ENCODE peak calls at places on chromosomes 11 and 22, in five cellular contexts. Q, K, N, E and L are unnamed samples. For H3K4me1, the result is how much of the 10 kb centered on the place peaks cover.

GRCh38 chr22:37752189-37753061 is 55.3 kb upstream of the GCAT start:
- DNase-seq in K (peak), Q (peak), E (no peak), N (no peak), L (peak)

GRCh38 chr11:133011604-133012003 is 520.7 kb downstream of the OPCML start:
- DNase-seq in Q (no peak), K (no peak), N (no peak), E (no peak), L (no peak)

GRCh38 chr22:29216011-29216872 is 10.5 kb downstream of the EMID1 start:
- DNase-seq in Q (no peak), N (no peak), K (no peak), E (no peak), L (no peak)

GRCh38 chr22:40236131-40236665 is 58.5 kb downstream of the TNRC6B start:
- DNase-seq in K (no peak), Q (no peak), N (no peak), E (no peak), L (no peak)

GRCh38 chr11:17883946-17884345 is 128.9 kb downstream of the SERGEF start:
- DNase-seq in N (no peak), K (no peak), E (no peak), Q (no peak), L (no peak)

GRCh38 chr11:61955416-61956135 is 5.4 kb downstream of the BEST1 start:
- DNase-seq in Q (no peak), K (no peak), E (peak), N (peak), L (no peak)

GRCh38 chr11:57499413-57499982 is 16.0 kb downstream of the SLC43A1 start:
- DNase-seq in N (peak), Q (peak), K (peak), E (peak), L (peak)

GRCh38 chr11:111935331-111936044 is 1.7 kb upstream of the DIXDC1 start:
- DNase-seq in K (peak), E (no peak), N (no peak), Q (no peak), L (peak)

GRCh38 chr11:80371931-80372330 is 931.1 kb upstream of the TENM4 start:
- DNase-seq in Q (no peak), E (no peak), K (no peak), N (no peak), L (no peak)

GRCh38 chr11:11993814-11994213 is 14.6 kb downstream of the DKK3 start:
- DNase-seq in Q (peak), N (no peak), K (no peak), E (no peak), L (peak)

GRCh38 chr11:61509058-61510029 is 795 bp downstream of the LRRC10B start:
- DNase-seq in K (peak), Q (peak), E (peak), N (peak), L (peak)

GRCh38 chr11:47941907-47942558 is 38.3 kb upstream of the PTPRJ start:
- DNase-seq in K (peak), Q (peak), N (no peak), E (no peak), L (no peak)

GRCh38 chr11:61756452-61757212 is 4.2 kb downstream of the MYRF start:
- DNase-seq in Q (peak), K (peak), N (no peak), E (peak), L (peak)

GRCh38 chr11:46520971-46521745 is 72.7 kb downstream of the AMBRA1 start:
- DNase-seq in K (no peak), E (no peak), Q (no peak), N (no peak), L (peak)

GRCh38 chr11:125345706-125346561 is 150.1 kb downstream of the FEZ1 start:
- DNase-seq in K (peak), N (no peak), Q (peak), E (peak), L (peak)

GRCh38 chr11:103448966-103449365 is 339.7 kb downstream of the DYNC2H1 start:
- DNase-seq in E (no peak), Q (no peak), N (no peak), K (no peak), L (no peak)

GRCh38 chr11:63683133-63683991 is 2.1 kb downstream of the RTN3 start:
- DNase-seq in N (no peak), K (no peak), Q (no peak), E (peak), L (peak)

GRCh38 chr22:35587447-35587870 is 29.7 kb downstream of the MB start:
- DNase-seq in K (no peak), Q (no peak), N (no peak), E (no peak), L (no peak)

GRCh38 chr22:23215294-23216204 is 35.2 kb downstream of the BCR start:
- DNase-seq in E (peak), K (no peak), Q (no peak), N (no peak), L (peak)

GRCh38 chr11:2521081-2521480 is 76.3 kb downstream of the KCNQ1 start:
- DNase-seq in Q (no peak), K (no peak), N (no peak), E (no peak), L (no peak)

GRCh38 chr11:114317738-114318137 is 21.5 kb downstream of the NNMT start:
- DNase-seq in N (no peak), Q (peak), E (peak), K (no peak), L (peak)
- TF ChIP-seq MAFK in N (no peak), Q (no peak), E (no peak), K (no peak), L (no peak)

GRCh38 chr11:100860318-100860896 is 173.3 kb downstream of the ARHGAP42 start:
- DNase-seq in K (no peak), E (no peak), Q (no peak), N (no peak), L (no peak)
- H3K4me1 ChIP-seq in K (under half), E (under half), Q (under half), N (under half), L (under half)

GRCh38 chr11:41612415-41612814 is 153.0 kb upstream of the LRRC4C start:
- DNase-seq in N (no peak), E (no peak), Q (no peak), K (no peak), L (no peak)
- TF ChIP-seq MAFK in N (no peak), E (no peak), Q (no peak), K (no peak), L (no peak)

GRCh38 chr11:45042560-45042959 is 91.9 kb upstream of the TP53I11 start:
- DNase-seq in K (no peak), N (no peak), E (no peak), Q (peak), L (no peak)

GRCh38 chr11:45041556-45041955 is 90.9 kb upstream of the TP53I11 start:
- DNase-seq in K (no peak), E (no peak), Q (no peak), N (no peak), L (no peak)

GRCh38 chr11:45048313-45048841 is 97.7 kb upstream of the TP53I11 start:
- DNase-seq in E (no peak), Q (no peak), K (no peak), N (no peak), L (no peak)

GRCh38 chr11:45045692-45046471 is 95.2 kb upstream of the TP53I11 start:
- DNase-seq in K (no peak), E (no peak), Q (peak), N (no peak), L (peak)

DNA sequence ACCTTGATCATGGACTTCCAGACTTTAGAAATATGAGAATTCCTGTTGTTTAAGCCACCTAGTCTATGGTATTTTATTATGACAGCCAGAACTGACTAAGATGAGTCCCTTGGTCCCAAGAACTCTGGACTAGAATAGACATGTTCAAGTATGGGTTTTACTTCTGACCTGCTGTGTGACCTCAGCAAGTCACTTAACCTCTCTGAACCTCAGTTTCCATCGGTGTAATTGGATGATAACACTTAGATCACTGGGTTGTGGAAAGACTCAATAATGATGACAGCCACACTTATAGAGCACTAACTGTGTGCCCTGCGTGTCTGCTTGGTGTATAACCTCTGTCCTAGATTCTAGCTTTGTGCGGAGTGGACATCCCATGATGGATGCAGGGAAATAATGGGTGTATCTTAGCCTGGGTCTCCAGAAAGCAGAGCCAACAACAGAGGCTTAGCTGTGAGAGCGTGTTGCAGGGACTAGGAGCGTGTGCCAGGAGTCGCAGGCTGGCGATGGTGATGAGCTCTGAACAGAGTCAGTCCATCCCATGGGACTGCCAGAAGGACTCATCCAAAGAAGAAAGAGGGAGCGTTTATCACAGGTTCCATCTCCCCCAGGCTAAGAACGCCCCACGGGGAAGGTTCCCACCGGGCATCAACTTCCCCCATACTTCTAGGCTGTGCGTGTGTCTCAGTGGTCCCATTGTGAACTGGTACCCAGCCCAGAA is 93.2 kb upstream of the TP53I11 start:
- DNase-seq in N (no peak), K (no peak), Q (no peak), E (no peak), L (no peak)
- H3K4me1 ChIP-seq in N (under half), K (under half), Q (under half), E (under half), L (under half)

GRCh38 chr11:36104660-36104992 is 160.8 kb downstream of the LDLRAD3 start:
- DNase-seq in E (no peak), K (no peak), Q (no peak), N (no peak), L (no peak)

GRCh38 chr11:36103933-36104530 is 160.2 kb downstream of the LDLRAD3 start:
- DNase-seq in N (no peak), E (no peak), Q (no peak), K (no peak), L (no peak)

GRCh38 chr11:36098976-36099375 is 155.1 kb downstream of the LDLRAD3 start:
- DNase-seq in N (no peak), K (no peak), E (no peak), Q (no peak), L (no peak)

GRCh38 chr11:36102868-36103267 is 159.0 kb downstream of the LDLRAD3 start:
- DNase-seq in E (no peak), N (no peak), Q (no peak), K (no peak), L (no peak)

DNA sequence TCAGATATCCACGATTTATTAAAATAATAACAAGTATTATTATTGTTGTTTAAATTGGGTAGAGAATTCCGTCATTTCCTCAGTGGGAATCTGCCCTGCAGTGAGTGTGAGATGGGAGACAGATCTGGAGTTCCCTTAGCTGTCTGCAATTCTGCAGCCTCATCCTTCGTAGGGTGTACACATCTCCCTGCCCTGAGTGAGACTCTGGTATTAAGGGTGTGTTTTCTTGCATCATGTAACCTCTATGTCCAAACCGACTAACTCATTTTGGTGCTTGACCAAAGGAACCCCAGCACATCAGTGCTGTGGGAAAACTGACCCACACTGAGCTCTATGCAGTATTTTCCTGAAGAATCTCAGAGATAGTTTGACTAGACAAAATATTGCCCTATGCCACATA is 157.6 kb downstream of the LDLRAD3 start:
- DNase-seq in K (no peak), E (no peak), N (no peak), Q (no peak), L (no peak)
- TF ChIP-seq MAFK in K (no peak), E (peak), N (no peak), Q (no peak), L (no peak)

GRCh38 chr11:87315229-87315628 is 277.5 kb downstream of the TMEM135 start:
- DNase-seq in E (no peak), Q (no peak), K (no peak), N (no peak), L (no peak)

GRCh38 chr11:87322570-87322969 is 284.8 kb downstream of the TMEM135 start:
- DNase-seq in E (no peak), Q (no peak), K (no peak), N (no peak), L (no peak)

GRCh38 chr11:87316491-87316890 is 278.8 kb downstream of the TMEM135 start:
- DNase-seq in Q (no peak), E (no peak), N (no peak), K (no peak), L (no peak)

DNA sequence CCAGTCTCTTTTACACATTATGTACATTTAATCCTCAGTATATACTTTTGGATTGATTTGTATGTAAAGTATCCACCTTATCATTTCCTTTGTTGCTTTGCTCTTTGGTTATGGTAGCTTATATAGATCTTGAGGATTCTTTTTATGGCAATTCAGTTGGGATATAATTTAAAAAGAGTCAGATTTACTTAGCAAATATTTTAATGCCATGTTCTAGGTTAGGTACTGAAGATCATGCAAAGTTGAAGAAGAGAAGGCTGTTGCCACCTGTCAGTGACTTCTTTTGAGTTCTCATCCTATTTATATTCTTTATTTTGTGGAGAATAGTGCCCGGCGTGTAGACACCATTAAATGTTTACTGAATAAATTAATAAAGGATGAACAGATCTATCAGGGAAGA is 279.7 kb downstream of the TMEM135 start:
- DNase-seq in E (no peak), K (no peak), Q (no peak), N (no peak), L (no peak)
- H3K4me1 ChIP-seq in E (under half), K (under half), Q (under half), N (under half), L (under half)